ENCODE peak calls at places on chromosomes 5 and 9, in four cellular contexts. K is K562, B is IMR-90, L is GM12878. F is an unnamed sample. For H3K4me1, the result is how much of the 10 kb centered on the place peaks cover.

GRCh38 chr5:98605010-98605425 is 168.4 kb upstream of the RGMB start:
- DNase-seq in L (no peak), B (peak), K (no peak), F (no peak)

GRCh38 chr9:91151014-91151740 is 210.5 kb downstream of the AUH start:
- DNase-seq in L (peak), B (peak), K (no peak), F (no peak)

GRCh38 chr5:96431376-96432244 is 1.4 kb downstream of the PCSK1 start:
- DNase-seq in B (peak), K (peak), L (no peak), F (no peak)

GRCh38 chr9:93575706-93576295 is 583 bp upstream of the PHF2 start:
- DNase-seq in L (no peak), B (peak), K (peak), F (peak)

GRCh38 chr9:5971740-5972139 is 43.7 kb downstream of the RANBP6 start:
- DNase-seq in L (no peak), K (no peak), B (peak), F (no peak)

GRCh38 chr5:178895615-178896571 is at the start of gene ZFP2:
- DNase-seq in L (no peak), K (no peak), B (peak), F (peak)

GRCh38 chr5:96876292-96876850 is at the start of gene ERAP2:
- DNase-seq in B (peak), K (peak), L (no peak), F (peak)

GRCh38 chr9:130601100-130601499 is 21.7 kb downstream of the FUBP3 start:
- DNase-seq in L (no peak), K (no peak), B (no peak), F (no peak)

GRCh38 chr5:56155085-56155484 is 78.0 kb downstream of the ANKRD55 start:
- DNase-seq in K (no peak), L (no peak), B (no peak), F (no peak)

GRCh38 chr5:1390861-1391600 is 46.1 kb upstream of the CLPTM1L start:
- DNase-seq in L (no peak), B (no peak), K (no peak), F (no peak)

GRCh38 chr5:23208959-23209431 is 298.4 kb upstream of the PRDM9 start:
- DNase-seq in K (peak), L (peak), B (peak), F (peak)

GRCh38 chr5:149345892-149346222 is 558 bp downstream of the GRPEL2 start:
- DNase-seq in K (peak), L (no peak), B (peak), F (no peak)

GRCh38 chr5:31811210-31811609 is 172.3 kb downstream of the PDZD2 start:
- DNase-seq in L (no peak), B (peak), K (no peak), F (peak)

GRCh38 chr5:151596839-151597539 is 5.9 kb upstream of the FAT2 start:
- DNase-seq in K (no peak), B (no peak), L (no peak), F (no peak)

GRCh38 chr5:100803391-100803790 is 99.7 kb downstream of the ST8SIA4 start:
- DNase-seq in L (no peak), K (no peak), B (peak), F (no peak)

GRCh38 chr9:129149442-129149841 is 28.6 kb downstream of the IER5L start:
- DNase-seq in L (no peak), K (no peak), B (no peak), F (no peak)

DNA sequence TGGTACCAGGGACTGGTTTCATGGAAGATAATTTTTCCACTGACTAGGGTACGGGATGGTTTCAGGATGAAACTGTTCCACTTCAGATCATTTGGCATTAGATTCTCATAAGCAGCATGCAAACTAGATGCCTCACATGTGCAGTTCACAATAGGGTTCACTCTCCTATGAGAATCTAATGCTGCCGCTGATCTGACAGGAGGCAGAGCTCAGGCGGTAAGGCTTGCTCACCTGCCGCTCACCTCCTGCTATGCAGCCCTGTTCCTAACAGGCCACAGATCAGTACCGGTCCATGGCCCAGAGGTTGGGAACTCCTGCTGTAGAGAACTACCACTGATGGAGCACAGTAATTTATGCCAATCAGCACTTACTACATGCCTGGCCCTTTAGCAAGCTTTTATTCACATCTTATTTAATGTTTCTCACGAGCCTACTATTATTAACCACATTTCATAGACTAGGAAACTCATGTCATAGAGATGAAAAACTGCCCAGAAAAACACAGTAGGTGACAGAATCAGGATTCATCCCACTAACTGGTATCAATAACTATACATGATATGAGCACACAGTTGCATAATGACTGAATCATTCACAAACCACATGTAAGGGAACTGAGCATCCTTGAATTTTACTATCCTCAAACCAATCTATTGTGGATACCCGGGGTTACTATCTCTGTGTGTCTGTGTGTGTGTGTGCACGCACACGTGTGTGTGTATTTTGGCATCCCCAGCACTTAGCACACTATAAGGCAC is 46.5 kb downstream of the SVEP1 start:
- DNase-seq in L (no peak), K (no peak), B (peak), F (no peak)
- TF ChIP-seq RAD21 in L (no peak), K (no peak), B (no peak), F (no peak)

DNA sequence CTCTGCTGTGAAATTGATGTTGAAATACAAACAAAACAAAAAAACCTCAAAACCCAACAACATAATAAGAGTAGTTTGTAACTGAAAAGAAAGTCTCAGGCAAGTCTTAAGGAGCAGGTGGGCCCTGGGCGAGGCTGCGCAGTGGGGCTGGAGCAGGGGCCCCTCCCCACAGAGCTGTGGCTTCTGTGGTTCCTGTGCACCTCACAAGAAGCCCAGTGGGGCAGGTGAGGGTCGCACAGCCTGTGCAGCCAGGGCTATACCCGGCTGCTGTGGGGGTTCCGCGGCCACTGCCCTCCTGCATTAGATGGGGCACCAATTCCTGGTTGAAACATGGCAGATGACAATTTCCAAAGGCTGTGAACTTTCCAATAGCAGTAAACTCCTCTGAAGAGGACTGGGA is 75.3 kb downstream of the TRIO start:
- DNase-seq in L (no peak), K (no peak), B (no peak), F (no peak)
- H3K4me1 ChIP-seq in L (half or more), K (under half), B (under half), F (half or more)

DNA sequence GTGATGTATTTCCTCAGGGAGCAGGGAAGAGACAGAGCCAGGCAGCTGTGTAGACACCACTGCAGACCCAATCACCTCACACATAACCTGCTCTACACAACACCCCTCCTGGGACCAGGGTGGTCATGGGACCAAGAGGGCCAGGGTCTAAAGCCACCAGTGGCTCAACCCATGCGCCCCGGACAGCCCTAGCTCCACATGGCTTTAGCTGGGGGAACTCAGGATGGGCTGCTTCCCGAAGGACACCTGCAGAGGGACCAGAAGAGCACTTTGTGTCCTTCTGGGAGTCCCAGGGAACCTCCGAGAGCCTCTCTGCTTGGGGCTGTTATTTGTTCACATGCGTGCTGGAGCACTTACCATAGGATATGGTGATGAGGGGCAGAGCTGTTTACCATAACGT is 12.4 kb downstream of the SEPTIN8 start:
- DNase-seq in K (no peak), L (no peak), B (no peak), F (no peak)
- TF ChIP-seq ELK1 in K (no peak), L (no peak), B (no peak), F (no peak)

DNA sequence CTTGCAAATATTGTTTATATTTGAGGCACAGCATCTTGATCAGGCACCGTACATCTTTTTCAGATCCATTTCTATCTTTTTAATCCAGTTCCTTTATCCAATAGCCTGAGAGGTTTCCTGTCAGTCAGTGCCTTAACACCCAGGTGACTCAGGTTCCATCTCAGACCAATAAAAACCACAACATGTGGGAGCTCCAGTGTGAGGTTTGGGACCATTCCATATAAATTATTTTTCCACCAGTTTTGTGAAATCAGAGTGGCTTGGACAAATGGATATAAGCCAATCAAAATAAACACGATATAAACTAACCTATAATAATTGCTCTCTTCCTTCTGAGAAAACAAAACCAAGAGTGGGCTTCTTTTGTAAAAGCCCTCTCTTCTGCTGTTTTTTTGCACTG is 351.3 kb downstream of the NTRK2 start:
- DNase-seq in K (no peak), L (no peak), B (no peak), F (no peak)
- TF ChIP-seq RAD21 in K (no peak), L (no peak), B (no peak), F (no peak)

GRCh38 chr5:74282495-74282894 is 358.0 kb downstream of the ENC1 start:
- DNase-seq in B (no peak), K (no peak), L (no peak), F (no peak)
- H3K4me1 ChIP-seq in B (under half), K (under half), L (under half), F (under half)

DNA sequence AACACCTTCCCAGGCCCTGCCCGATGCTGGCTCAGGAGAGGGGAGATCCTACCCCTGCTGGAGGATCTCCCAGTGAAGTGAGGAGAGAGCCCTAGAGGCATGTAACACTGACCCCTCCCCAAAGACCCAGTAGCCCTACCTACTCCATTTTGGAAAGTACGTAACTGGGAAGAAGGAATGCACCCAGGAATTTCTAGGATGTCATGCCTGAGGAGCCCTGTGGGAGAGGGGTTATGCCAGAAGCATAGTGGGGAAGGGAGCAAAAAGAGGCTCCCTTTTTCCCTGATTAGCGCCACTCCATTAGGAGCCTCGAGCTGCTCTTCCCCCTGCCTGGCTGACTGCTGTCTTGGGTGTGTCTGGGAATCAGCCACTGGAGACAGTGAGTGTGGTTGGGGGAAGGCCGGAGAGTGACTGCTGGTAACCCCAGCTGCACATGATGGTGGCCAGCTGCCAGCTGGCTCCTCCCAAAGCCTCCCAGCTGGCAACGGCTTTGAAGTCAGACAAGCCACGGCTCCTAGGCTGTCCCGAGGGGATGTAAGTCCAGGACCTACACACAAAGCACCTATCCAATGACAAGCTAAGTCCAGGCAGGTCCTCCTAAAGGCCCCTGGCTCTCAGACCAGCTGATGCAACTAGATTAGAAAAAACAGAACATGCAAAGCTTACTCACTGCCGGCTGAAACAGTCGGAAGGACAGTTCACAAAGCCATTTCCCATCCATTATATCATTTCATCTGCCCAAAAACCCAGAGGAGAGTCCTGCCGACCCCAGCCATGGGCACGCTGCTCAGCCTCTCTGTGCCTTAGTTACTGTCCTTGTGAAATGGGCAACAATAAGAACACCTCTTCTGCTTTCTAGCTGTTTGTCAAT is 136.5 kb upstream of the ABCA1 start:
- DNase-seq in K (no peak), L (no peak), B (peak), F (peak)
- TF ChIP-seq ELK1 in K (no peak), L (no peak), B (no peak), F (no peak)

GRCh38 chr5:11064763-11065450 is 303.9 kb upstream of the DAP start:
- DNase-seq in K (no peak), B (no peak), L (no peak), F (no peak)
- TF ChIP-seq RAD21 in K (no peak), B (no peak), L (no peak), F (no peak)

GRCh38 chr9:136088481-136088938 is 6.6 kb downstream of the NACC2 start:
- DNase-seq in K (no peak), L (no peak), B (no peak), F (no peak)
- H3K4me1 ChIP-seq in K (half or more), L (under half), B (under half), F (under half)

F was measured in A549.